ENCODE peak calls at places on chromosome 21, in five cellular contexts. One of them, this sample, is unnamed.

GRCh38 chr21:8992731-8993174 is 1528.6 kb upstream of the TPTE start:
- DNase-seq in K562: peak; percentile 88
- DNase-seq in HepG2: peak; percentile 95
- DNase-seq in A549: peak; percentile 97
- DNase-seq in GM12878: no peak
- DNase-seq in this sample: peak; percentile 17

GRCh38 chr21:36321325-36322082 is 1.5 kb downstream of the MORC3 start:
- DNase-seq in K562: peak; percentile 83
- DNase-seq in GM12878: no peak
- DNase-seq in HepG2: no peak
- DNase-seq in A549: no peak
- DNase-seq in this sample: peak; percentile 78

GRCh38 chr21:25717491-25718139 is 17.1 kb downstream of the ATP5PF start:
- DNase-seq in K562: peak; percentile 77
- DNase-seq in A549: peak; percentile 1
- DNase-seq in HepG2: no peak
- DNase-seq in GM12878: no peak
- DNase-seq in this sample: peak; percentile 67

GRCh38 chr21:37790905-37791304 is 125.4 kb downstream of the KCNJ6 start:
- DNase-seq in A549: no peak
- DNase-seq in K562: no peak
- DNase-seq in GM12878: no peak
- DNase-seq in HepG2: no peak
- DNase-seq in this sample: no peak

GRCh38 chr21:37878946-37879660 is 37.2 kb downstream of the KCNJ6 start:
- DNase-seq in GM12878: no peak
- DNase-seq in K562: peak; percentile 20
- DNase-seq in A549: peak; percentile 62
- DNase-seq in HepG2: no peak
- DNase-seq in this sample: peak; percentile 1

GRCh38 chr21:32392299-32392879 is 423 bp downstream of the URB1 start:
- DNase-seq in K562: peak; percentile 47
- DNase-seq in A549: no peak
- DNase-seq in GM12878: no peak
- DNase-seq in HepG2: no peak
- DNase-seq in this sample: peak; percentile 44

GRCh38 chr21:41726058-41726558 is 40.7 kb downstream of the RIPK4 start:
- DNase-seq in GM12878: no peak
- DNase-seq in HepG2: no peak
- DNase-seq in A549: no peak
- DNase-seq in K562: no peak
- DNase-seq in this sample: no peak

GRCh38 chr21:30443226-30443625 is 3.2 kb downstream of the KRTAP15-1 start:
- DNase-seq in HepG2: no peak
- DNase-seq in K562: no peak
- DNase-seq in GM12878: no peak
- DNase-seq in A549: no peak
- DNase-seq in this sample: no peak

GRCh38 chr21:42340187-42340586 is 10.6 kb downstream of the TFF2 start:
- DNase-seq in A549: no peak
- DNase-seq in K562: no peak
- DNase-seq in HepG2: no peak
- DNase-seq in GM12878: no peak
- DNase-seq in this sample: no peak

GRCh38 chr21:23016617-23017016 is 2018.4 kb downstream of the NCAM2 start:
- DNase-seq in HepG2: no peak
- DNase-seq in A549: peak; percentile 0
- DNase-seq in GM12878: no peak
- DNase-seq in K562: peak; percentile 1
- DNase-seq in this sample: peak; percentile 83

GRCh38 chr21:37631319-37632117 is 264.9 kb downstream of the DYRK1A start:
- DNase-seq in A549: peak; percentile 29
- DNase-seq in HepG2: no peak
- DNase-seq in K562: no peak
- DNase-seq in GM12878: peak; percentile 76
- DNase-seq in this sample: peak; percentile 46

GRCh38 chr21:21200103-21200938 is 202.1 kb downstream of the NCAM2 start:
- DNase-seq in A549: peak; percentile 3
- DNase-seq in HepG2: no peak
- DNase-seq in GM12878: no peak
- DNase-seq in K562: peak; percentile 96
- DNase-seq in this sample: peak; percentile 84

GRCh38 chr21:38965910-38966504 is 160.3 kb downstream of the ETS2 start:
- DNase-seq in K562: peak; percentile 79
- DNase-seq in GM12878: no peak
- DNase-seq in A549: peak; percentile 60
- DNase-seq in HepG2: peak; percentile 94
- DNase-seq in this sample: no peak

GRCh38 chr21:36992671-36993070 is 13.8 kb upstream of the RIPPLY3 start:
- DNase-seq in HepG2: no peak
- DNase-seq in K562: no peak
- DNase-seq in A549: no peak
- DNase-seq in GM12878: no peak
- DNase-seq in this sample: no peak

GRCh38 chr21:25806053-25806452 is 71.3 kb downstream of the GABPA start:
- DNase-seq in GM12878: no peak
- DNase-seq in K562: no peak
- DNase-seq in A549: no peak
- DNase-seq in HepG2: no peak
- DNase-seq in this sample: no peak

GRCh38 chr21:36044056-36044455 is 16.3 kb downstream of the SETD4 start:
- DNase-seq in K562: no peak
- DNase-seq in A549: no peak
- DNase-seq in HepG2: no peak
- DNase-seq in GM12878: no peak
- DNase-seq in this sample: no peak

GRCh38 chr21:40753756-40754155 is 93.2 kb downstream of the DSCAM start:
- DNase-seq in A549: no peak
- DNase-seq in K562: no peak
- DNase-seq in HepG2: no peak
- DNase-seq in GM12878: no peak
- DNase-seq in this sample: no peak

GRCh38 chr21:38413958-38414506 is 84.2 kb downstream of the ERG start:
- DNase-seq in K562: peak; percentile 7
- DNase-seq in HepG2: no peak
- DNase-seq in GM12878: no peak
- DNase-seq in A549: no peak
- DNase-seq in this sample: no peak

GRCh38 chr21:36647279-36648093 is 51.4 kb upstream of the SIM2 start:
- DNase-seq in A549: peak; percentile 35
- DNase-seq in HepG2: peak; percentile 68
- DNase-seq in GM12878: no peak
- DNase-seq in K562: no peak
- DNase-seq in this sample: peak; percentile 65

GRCh38 chr21:15241997-15242767 is 177.4 kb upstream of the NRIP1 start:
- DNase-seq in HepG2: no peak
- DNase-seq in K562: no peak
- DNase-seq in A549: peak; percentile 14
- DNase-seq in GM12878: no peak
- DNase-seq in this sample: peak; percentile 15

GRCh38 chr21:38567577-38568360 is 69.5 kb upstream of the ERG start:
- DNase-seq in GM12878: no peak
- DNase-seq in K562: no peak
- DNase-seq in A549: no peak
- DNase-seq in HepG2: no peak
- DNase-seq in this sample: no peak

GRCh38 chr21:15276243-15276642 is 211.4 kb upstream of the NRIP1 start:
- DNase-seq in K562: no peak
- DNase-seq in A549: no peak
- DNase-seq in GM12878: no peak
- DNase-seq in HepG2: no peak
- DNase-seq in this sample: no peak

GRCh38 chr21:17769049-17769845 is 49.9 kb downstream of the C21orf91 start:
- DNase-seq in GM12878: no peak
- DNase-seq in A549: no peak
- DNase-seq in K562: no peak
- DNase-seq in HepG2: no peak
- DNase-seq in this sample: no peak

GRCh38 chr21:34592120-34592561 is 22.8 kb downstream of the RCAN1 start:
- DNase-seq in K562: peak; percentile 79
- DNase-seq in GM12878: no peak
- DNase-seq in HepG2: no peak
- DNase-seq in A549: no peak
- DNase-seq in this sample: no peak

GRCh38 chr21:39519835-39520234 is 68.1 kb downstream of the SH3BGR start:
- DNase-seq in GM12878: no peak
- DNase-seq in A549: no peak
- DNase-seq in K562: no peak
- DNase-seq in HepG2: no peak
- DNase-seq in this sample: no peak

GRCh38 chr21:40433575-40433974 is 413.4 kb downstream of the DSCAM start:
- DNase-seq in A549: no peak
- DNase-seq in HepG2: no peak
- DNase-seq in GM12878: no peak
- DNase-seq in K562: no peak
- DNase-seq in this sample: no peak

GRCh38 chr21:15437873-15438272 is 291.9 kb upstream of the USP25 start:
- DNase-seq in A549: no peak
- DNase-seq in K562: no peak
- DNase-seq in HepG2: no peak
- DNase-seq in GM12878: peak; percentile 46
- DNase-seq in this sample: peak; percentile 14

GRCh38 chr21:20739421-20739820 is 258.8 kb upstream of the NCAM2 start:
- DNase-seq in HepG2: no peak
- DNase-seq in GM12878: no peak
- DNase-seq in K562: peak; percentile 28
- DNase-seq in A549: no peak
- DNase-seq in this sample: no peak

DNA sequence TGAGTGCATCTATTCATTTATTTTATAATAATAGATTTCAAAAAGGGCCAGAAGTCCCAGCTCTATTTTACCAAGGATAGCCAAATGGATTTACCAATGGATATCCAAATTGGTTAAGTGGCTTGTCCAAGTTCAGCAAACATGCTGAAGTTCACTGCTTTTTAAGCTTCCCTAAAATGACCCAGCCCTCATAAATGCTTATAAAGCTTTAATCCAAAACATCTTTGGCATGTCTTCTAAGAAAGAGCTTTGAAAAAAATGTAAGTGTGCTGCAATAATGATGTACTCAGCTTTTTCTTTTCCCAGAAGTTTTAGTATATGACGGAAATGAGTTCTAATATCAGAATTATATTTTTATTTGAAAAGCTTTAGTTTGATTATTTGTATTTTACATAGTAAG is 451.4 kb upstream of the ADAMTS5 start:
- DNase-seq in A549: no peak
- DNase-seq in HepG2: no peak
- DNase-seq in GM12878: no peak
- DNase-seq in K562: no peak
- DNase-seq in this sample: no peak
- H3K4me2 ChIP-seq in A549: no peak overlapping the region
- H3K4me2 ChIP-seq in HepG2: no peak overlapping the region
- H3K4me2 ChIP-seq in GM12878: no peak overlapping the region
- H3K4me2 ChIP-seq in K562: no peak overlapping the region
- H3K4me2 ChIP-seq in this sample: no peak overlapping the region

GRCh38 chr21:45093064-45093532 is 18.7 kb downstream of the ADARB1 start:
- DNase-seq in A549: no peak
- DNase-seq in K562: no peak
- DNase-seq in GM12878: no peak
- DNase-seq in HepG2: no peak
- DNase-seq in this sample: peak; percentile 59
- TF ChIP-seq MYC in A549: no peak
- TF ChIP-seq MYC in K562: no peak
- TF ChIP-seq MYC in GM12878: no peak
- TF ChIP-seq MYC in HepG2: no peak
- TF ChIP-seq MYC in this sample: peak; percentile 13

DNA sequence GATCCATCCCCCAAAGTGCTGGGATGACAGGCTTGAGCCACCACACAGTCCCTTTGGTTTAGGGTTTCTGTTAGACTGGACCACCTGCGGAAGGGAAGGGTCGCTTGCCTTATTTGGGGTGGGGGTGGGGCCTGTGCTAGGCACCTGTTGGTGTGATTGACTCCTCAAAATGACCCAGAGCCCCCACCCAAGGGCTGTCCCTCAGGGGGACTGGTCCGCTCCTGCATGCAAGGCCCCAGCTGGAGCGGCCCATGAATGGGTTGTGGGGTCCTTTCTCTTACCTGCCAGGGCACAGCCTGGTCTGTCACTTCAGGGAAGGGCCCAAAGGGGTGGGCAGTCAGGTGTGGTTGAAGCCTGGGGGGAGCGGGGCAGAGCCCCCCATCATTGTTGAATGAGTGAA is 1.8 kb upstream of the CSTB start:
- DNase-seq in K562: no peak
- DNase-seq in HepG2: no peak
- DNase-seq in GM12878: no peak
- DNase-seq in A549: no peak
- DNase-seq in this sample: no peak
- H3K4me2 ChIP-seq in K562: no peak overlapping the region
- H3K4me2 ChIP-seq in HepG2: peak overlapping the region; percentile 61
- H3K4me2 ChIP-seq in GM12878: no peak overlapping the region
- H3K4me2 ChIP-seq in A549: no peak overlapping the region
- H3K4me2 ChIP-seq in this sample: no peak overlapping the region

GRCh38 chr21:45984584-45985095 is 3.1 kb downstream of the COL6A1 start:
- DNase-seq in K562: no peak
- DNase-seq in A549: no peak
- DNase-seq in GM12878: no peak
- DNase-seq in HepG2: no peak
- DNase-seq in this sample: no peak
- TF ChIP-seq MYC in K562: no peak
- TF ChIP-seq MYC in A549: no peak
- TF ChIP-seq MYC in GM12878: no peak
- TF ChIP-seq MYC in HepG2: no peak
- TF ChIP-seq MYC in this sample: no peak

This sample was measured in endothelial cell of umbilical vein.